ENCODE peak calls at places on chromosomes 3 and 15, in nine cellular contexts. One of them, this sample, is unnamed.

GRCh38 chr3:159761377-159761776 is 227.3 kb upstream of the IL12A start:
- DNase-seq in neuronal stem cell: no peak
- DNase-seq in globus pallidus: peak
- DNase-seq in tibial artery: peak
- DNase-seq in H1: no peak
- DNase-seq in stimulated activated CD4-positive, alpha-beta T cell treated with anti-CD3 and anti-CD28 coated beads, Interleukin-2, amount 100 ng/mL, for 48 hours: no peak
- DNase-seq in activated T-helper 1 cell treated with Interleukin-2 at 50 U/mL for 16 hours: no peak
- DNase-seq in cardiac muscle cell: peak
- DNase-seq in activated T-helper 9 cell treated with anti-CD3 and anti-CD28 coated beads, Interleukin-2, amount 50 U/mL, for 16 hours: no peak
- DNase-seq in this sample: peak

GRCh38 chr15:56869573-56869972 is 48.9 kb upstream of the TCF12 start:
- DNase-seq in cardiac muscle cell: peak
- DNase-seq in neuronal stem cell: no peak
- DNase-seq in activated T-helper 9 cell treated with anti-CD3 and anti-CD28 coated beads, Interleukin-2, amount 50 U/mL, for 16 hours: no peak
- DNase-seq in H1: peak
- DNase-seq in tibial artery: peak
- DNase-seq in activated T-helper 1 cell treated with Interleukin-2 at 50 U/mL for 16 hours: no peak
- DNase-seq in stimulated activated CD4-positive, alpha-beta T cell treated with anti-CD3 and anti-CD28 coated beads, Interleukin-2, amount 100 ng/mL, for 48 hours: peak
- DNase-seq in globus pallidus: peak
- DNase-seq in this sample: no peak

GRCh38 chr3:78913711-78914110 is 854.1 kb downstream of the ROBO1 start:
- DNase-seq in globus pallidus: no peak
- DNase-seq in neuronal stem cell: no peak
- DNase-seq in H1: no peak
- DNase-seq in tibial artery: no peak
- DNase-seq in stimulated activated CD4-positive, alpha-beta T cell treated with anti-CD3 and anti-CD28 coated beads, Interleukin-2, amount 100 ng/mL, for 48 hours: no peak
- DNase-seq in activated T-helper 1 cell treated with Interleukin-2 at 50 U/mL for 16 hours: no peak
- DNase-seq in cardiac muscle cell: no peak
- DNase-seq in activated T-helper 9 cell treated with anti-CD3 and anti-CD28 coated beads, Interleukin-2, amount 50 U/mL, for 16 hours: no peak
- DNase-seq in this sample: no peak

GRCh38 chr15:48358681-48359152 is 27.5 kb downstream of the DUT start:
- DNase-seq in H1: no peak
- DNase-seq in neuronal stem cell: no peak
- DNase-seq in activated T-helper 9 cell treated with anti-CD3 and anti-CD28 coated beads, Interleukin-2, amount 50 U/mL, for 16 hours: no peak
- DNase-seq in tibial artery: no peak
- DNase-seq in activated T-helper 1 cell treated with Interleukin-2 at 50 U/mL for 16 hours: no peak
- DNase-seq in globus pallidus: peak
- DNase-seq in cardiac muscle cell: peak
- DNase-seq in stimulated activated CD4-positive, alpha-beta T cell treated with anti-CD3 and anti-CD28 coated beads, Interleukin-2, amount 100 ng/mL, for 48 hours: no peak
- DNase-seq in this sample: no peak

GRCh38 chr3:196639517-196640500 is at the start of gene NRROS:
- DNase-seq in H1: peak
- DNase-seq in tibial artery: peak
- DNase-seq in neuronal stem cell: peak
- DNase-seq in globus pallidus: peak
- DNase-seq in activated T-helper 9 cell treated with anti-CD3 and anti-CD28 coated beads, Interleukin-2, amount 50 U/mL, for 16 hours: peak
- DNase-seq in stimulated activated CD4-positive, alpha-beta T cell treated with anti-CD3 and anti-CD28 coated beads, Interleukin-2, amount 100 ng/mL, for 48 hours: peak
- DNase-seq in activated T-helper 1 cell treated with Interleukin-2 at 50 U/mL for 16 hours: peak
- DNase-seq in cardiac muscle cell: peak
- DNase-seq in this sample: no peak

GRCh38 chr15:89325039-89325803 is 9.4 kb downstream of the POLG start:
- DNase-seq in H1: no peak
- DNase-seq in globus pallidus: no peak
- DNase-seq in stimulated activated CD4-positive, alpha-beta T cell treated with anti-CD3 and anti-CD28 coated beads, Interleukin-2, amount 100 ng/mL, for 48 hours: no peak
- DNase-seq in cardiac muscle cell: no peak
- DNase-seq in activated T-helper 1 cell treated with Interleukin-2 at 50 U/mL for 16 hours: no peak
- DNase-seq in neuronal stem cell: no peak
- DNase-seq in tibial artery: no peak
- DNase-seq in activated T-helper 9 cell treated with anti-CD3 and anti-CD28 coated beads, Interleukin-2, amount 50 U/mL, for 16 hours: no peak
- DNase-seq in this sample: no peak

GRCh38 chr3:32840086-32840841 is 22.5 kb downstream of the TRIM71 start:
- DNase-seq in stimulated activated CD4-positive, alpha-beta T cell treated with anti-CD3 and anti-CD28 coated beads, Interleukin-2, amount 100 ng/mL, for 48 hours: no peak
- DNase-seq in globus pallidus: no peak
- DNase-seq in tibial artery: no peak
- DNase-seq in activated T-helper 1 cell treated with Interleukin-2 at 50 U/mL for 16 hours: no peak
- DNase-seq in neuronal stem cell: peak
- DNase-seq in activated T-helper 9 cell treated with anti-CD3 and anti-CD28 coated beads, Interleukin-2, amount 50 U/mL, for 16 hours: no peak
- DNase-seq in H1: no peak
- DNase-seq in cardiac muscle cell: no peak
- DNase-seq in this sample: no peak

GRCh38 chr3:142087676-142088075 is 61.7 kb downstream of the TFDP2 start:
- DNase-seq in cardiac muscle cell: peak
- DNase-seq in tibial artery: no peak
- DNase-seq in neuronal stem cell: no peak
- DNase-seq in globus pallidus: no peak
- DNase-seq in activated T-helper 9 cell treated with anti-CD3 and anti-CD28 coated beads, Interleukin-2, amount 50 U/mL, for 16 hours: no peak
- DNase-seq in H1: no peak
- DNase-seq in stimulated activated CD4-positive, alpha-beta T cell treated with anti-CD3 and anti-CD28 coated beads, Interleukin-2, amount 100 ng/mL, for 48 hours: no peak
- DNase-seq in activated T-helper 1 cell treated with Interleukin-2 at 50 U/mL for 16 hours: no peak
- DNase-seq in this sample: no peak

GRCh38 chr3:178709047-178709446 is 172.8 kb downstream of the KCNMB2 start:
- DNase-seq in tibial artery: no peak
- DNase-seq in activated T-helper 1 cell treated with Interleukin-2 at 50 U/mL for 16 hours: no peak
- DNase-seq in activated T-helper 9 cell treated with anti-CD3 and anti-CD28 coated beads, Interleukin-2, amount 50 U/mL, for 16 hours: no peak
- DNase-seq in globus pallidus: no peak
- DNase-seq in neuronal stem cell: no peak
- DNase-seq in cardiac muscle cell: peak
- DNase-seq in stimulated activated CD4-positive, alpha-beta T cell treated with anti-CD3 and anti-CD28 coated beads, Interleukin-2, amount 100 ng/mL, for 48 hours: no peak
- DNase-seq in H1: no peak
- DNase-seq in this sample: peak

GRCh38 chr3:140922634-140923033 is 19.0 kb upstream of the SLC25A36 start:
- DNase-seq in activated T-helper 9 cell treated with anti-CD3 and anti-CD28 coated beads, Interleukin-2, amount 50 U/mL, for 16 hours: no peak
- DNase-seq in H1: no peak
- DNase-seq in activated T-helper 1 cell treated with Interleukin-2 at 50 U/mL for 16 hours: no peak
- DNase-seq in globus pallidus: no peak
- DNase-seq in cardiac muscle cell: peak
- DNase-seq in tibial artery: no peak
- DNase-seq in neuronal stem cell: no peak
- DNase-seq in stimulated activated CD4-positive, alpha-beta T cell treated with anti-CD3 and anti-CD28 coated beads, Interleukin-2, amount 100 ng/mL, for 48 hours: no peak
- DNase-seq in this sample: no peak

GRCh38 chr3:111714305-111714704 is 119.2 kb upstream of the ZBED2 start:
- DNase-seq in cardiac muscle cell: peak
- DNase-seq in activated T-helper 9 cell treated with anti-CD3 and anti-CD28 coated beads, Interleukin-2, amount 50 U/mL, for 16 hours: no peak
- DNase-seq in globus pallidus: no peak
- DNase-seq in stimulated activated CD4-positive, alpha-beta T cell treated with anti-CD3 and anti-CD28 coated beads, Interleukin-2, amount 100 ng/mL, for 48 hours: no peak
- DNase-seq in activated T-helper 1 cell treated with Interleukin-2 at 50 U/mL for 16 hours: no peak
- DNase-seq in tibial artery: no peak
- DNase-seq in H1: no peak
- DNase-seq in neuronal stem cell: no peak
- DNase-seq in this sample: no peak

GRCh38 chr15:71780349-71780976 is 29.9 kb upstream of the NR2E3 start:
- DNase-seq in stimulated activated CD4-positive, alpha-beta T cell treated with anti-CD3 and anti-CD28 coated beads, Interleukin-2, amount 100 ng/mL, for 48 hours: peak
- DNase-seq in tibial artery: peak
- DNase-seq in globus pallidus: peak
- DNase-seq in H1: no peak
- DNase-seq in activated T-helper 9 cell treated with anti-CD3 and anti-CD28 coated beads, Interleukin-2, amount 50 U/mL, for 16 hours: peak
- DNase-seq in neuronal stem cell: peak
- DNase-seq in activated T-helper 1 cell treated with Interleukin-2 at 50 U/mL for 16 hours: no peak
- DNase-seq in cardiac muscle cell: peak
- DNase-seq in this sample: no peak

GRCh38 chr3:19436746-19437145 is 288.4 kb downstream of the KCNH8 start:
- DNase-seq in H1: no peak
- DNase-seq in stimulated activated CD4-positive, alpha-beta T cell treated with anti-CD3 and anti-CD28 coated beads, Interleukin-2, amount 100 ng/mL, for 48 hours: no peak
- DNase-seq in cardiac muscle cell: no peak
- DNase-seq in tibial artery: no peak
- DNase-seq in globus pallidus: no peak
- DNase-seq in activated T-helper 1 cell treated with Interleukin-2 at 50 U/mL for 16 hours: no peak
- DNase-seq in neuronal stem cell: no peak
- DNase-seq in activated T-helper 9 cell treated with anti-CD3 and anti-CD28 coated beads, Interleukin-2, amount 50 U/mL, for 16 hours: no peak
- DNase-seq in this sample: no peak

GRCh38 chr3:111739241-111739952 is 119.7 kb upstream of the PHLDB2 start:
- DNase-seq in cardiac muscle cell: peak
- DNase-seq in activated T-helper 9 cell treated with anti-CD3 and anti-CD28 coated beads, Interleukin-2, amount 50 U/mL, for 16 hours: no peak
- DNase-seq in neuronal stem cell: no peak
- DNase-seq in globus pallidus: no peak
- DNase-seq in stimulated activated CD4-positive, alpha-beta T cell treated with anti-CD3 and anti-CD28 coated beads, Interleukin-2, amount 100 ng/mL, for 48 hours: no peak
- DNase-seq in tibial artery: no peak
- DNase-seq in activated T-helper 1 cell treated with Interleukin-2 at 50 U/mL for 16 hours: no peak
- DNase-seq in H1: no peak
- DNase-seq in this sample: no peak

GRCh38 chr3:67640023-67640660 is 14.3 kb downstream of the SUCLG2 start:
- DNase-seq in globus pallidus: no peak
- DNase-seq in cardiac muscle cell: no peak
- DNase-seq in activated T-helper 1 cell treated with Interleukin-2 at 50 U/mL for 16 hours: no peak
- DNase-seq in tibial artery: no peak
- DNase-seq in H1: no peak
- DNase-seq in stimulated activated CD4-positive, alpha-beta T cell treated with anti-CD3 and anti-CD28 coated beads, Interleukin-2, amount 100 ng/mL, for 48 hours: no peak
- DNase-seq in activated T-helper 9 cell treated with anti-CD3 and anti-CD28 coated beads, Interleukin-2, amount 50 U/mL, for 16 hours: no peak
- DNase-seq in neuronal stem cell: no peak
- DNase-seq in this sample: no peak

GRCh38 chr3:187085933-187086332 is 53.4 kb downstream of the RPL39L start:
- DNase-seq in tibial artery: no peak
- DNase-seq in neuronal stem cell: no peak
- DNase-seq in stimulated activated CD4-positive, alpha-beta T cell treated with anti-CD3 and anti-CD28 coated beads, Interleukin-2, amount 100 ng/mL, for 48 hours: no peak
- DNase-seq in H1: no peak
- DNase-seq in activated T-helper 1 cell treated with Interleukin-2 at 50 U/mL for 16 hours: no peak
- DNase-seq in cardiac muscle cell: no peak
- DNase-seq in activated T-helper 9 cell treated with anti-CD3 and anti-CD28 coated beads, Interleukin-2, amount 50 U/mL, for 16 hours: no peak
- DNase-seq in globus pallidus: no peak
- DNase-seq in this sample: no peak

GRCh38 chr15:87826119-87826730 is 430.3 kb downstream of the NTRK3 start:
- DNase-seq in neuronal stem cell: peak
- DNase-seq in cardiac muscle cell: no peak
- DNase-seq in stimulated activated CD4-positive, alpha-beta T cell treated with anti-CD3 and anti-CD28 coated beads, Interleukin-2, amount 100 ng/mL, for 48 hours: no peak
- DNase-seq in globus pallidus: no peak
- DNase-seq in tibial artery: no peak
- DNase-seq in activated T-helper 1 cell treated with Interleukin-2 at 50 U/mL for 16 hours: no peak
- DNase-seq in H1: peak
- DNase-seq in activated T-helper 9 cell treated with anti-CD3 and anti-CD28 coated beads, Interleukin-2, amount 50 U/mL, for 16 hours: no peak
- DNase-seq in this sample: no peak

GRCh38 chr3:39279745-39280517 is at the start of gene CX3CR1:
- DNase-seq in neuronal stem cell: no peak
- DNase-seq in globus pallidus: peak
- DNase-seq in H1: no peak
- DNase-seq in cardiac muscle cell: no peak
- DNase-seq in stimulated activated CD4-positive, alpha-beta T cell treated with anti-CD3 and anti-CD28 coated beads, Interleukin-2, amount 100 ng/mL, for 48 hours: no peak
- DNase-seq in activated T-helper 1 cell treated with Interleukin-2 at 50 U/mL for 16 hours: no peak
- DNase-seq in tibial artery: no peak
- DNase-seq in activated T-helper 9 cell treated with anti-CD3 and anti-CD28 coated beads, Interleukin-2, amount 50 U/mL, for 16 hours: no peak
- DNase-seq in this sample: no peak

GRCh38 chr3:158539414-158540014 is 31.5 kb upstream of the MLF1 start:
- DNase-seq in H1: no peak
- DNase-seq in globus pallidus: peak
- DNase-seq in stimulated activated CD4-positive, alpha-beta T cell treated with anti-CD3 and anti-CD28 coated beads, Interleukin-2, amount 100 ng/mL, for 48 hours: peak
- DNase-seq in neuronal stem cell: peak
- DNase-seq in tibial artery: no peak
- DNase-seq in activated T-helper 9 cell treated with anti-CD3 and anti-CD28 coated beads, Interleukin-2, amount 50 U/mL, for 16 hours: peak
- DNase-seq in activated T-helper 1 cell treated with Interleukin-2 at 50 U/mL for 16 hours: no peak
- DNase-seq in cardiac muscle cell: peak
- DNase-seq in this sample: peak

GRCh38 chr3:180409883-180410282 is 192.1 kb upstream of the TTC14 start:
- DNase-seq in cardiac muscle cell: no peak
- DNase-seq in stimulated activated CD4-positive, alpha-beta T cell treated with anti-CD3 and anti-CD28 coated beads, Interleukin-2, amount 100 ng/mL, for 48 hours: no peak
- DNase-seq in globus pallidus: no peak
- DNase-seq in neuronal stem cell: no peak
- DNase-seq in activated T-helper 1 cell treated with Interleukin-2 at 50 U/mL for 16 hours: no peak
- DNase-seq in activated T-helper 9 cell treated with anti-CD3 and anti-CD28 coated beads, Interleukin-2, amount 50 U/mL, for 16 hours: no peak
- DNase-seq in tibial artery: no peak
- DNase-seq in H1: no peak
- DNase-seq in this sample: no peak

GRCh38 chr3:56190130-56190529 is 278.1 kb downstream of the ERC2 start:
- DNase-seq in cardiac muscle cell: no peak
- DNase-seq in activated T-helper 1 cell treated with Interleukin-2 at 50 U/mL for 16 hours: no peak
- DNase-seq in tibial artery: no peak
- DNase-seq in stimulated activated CD4-positive, alpha-beta T cell treated with anti-CD3 and anti-CD28 coated beads, Interleukin-2, amount 100 ng/mL, for 48 hours: no peak
- DNase-seq in neuronal stem cell: no peak
- DNase-seq in activated T-helper 9 cell treated with anti-CD3 and anti-CD28 coated beads, Interleukin-2, amount 50 U/mL, for 16 hours: no peak
- DNase-seq in globus pallidus: no peak
- DNase-seq in H1: no peak
- DNase-seq in this sample: no peak

GRCh38 chr3:15164356-15164755 is 41.7 kb upstream of the CAPN7 start:
- DNase-seq in neuronal stem cell: no peak
- DNase-seq in activated T-helper 9 cell treated with anti-CD3 and anti-CD28 coated beads, Interleukin-2, amount 50 U/mL, for 16 hours: no peak
- DNase-seq in H1: no peak
- DNase-seq in globus pallidus: no peak
- DNase-seq in cardiac muscle cell: no peak
- DNase-seq in activated T-helper 1 cell treated with Interleukin-2 at 50 U/mL for 16 hours: no peak
- DNase-seq in stimulated activated CD4-positive, alpha-beta T cell treated with anti-CD3 and anti-CD28 coated beads, Interleukin-2, amount 100 ng/mL, for 48 hours: no peak
- DNase-seq in tibial artery: no peak
- DNase-seq in this sample: no peak

GRCh38 chr3:58609990-58610389 is 32.8 kb upstream of the FAM107A start:
- DNase-seq in stimulated activated CD4-positive, alpha-beta T cell treated with anti-CD3 and anti-CD28 coated beads, Interleukin-2, amount 100 ng/mL, for 48 hours: no peak
- DNase-seq in H1: no peak
- DNase-seq in tibial artery: no peak
- DNase-seq in cardiac muscle cell: no peak
- DNase-seq in globus pallidus: no peak
- DNase-seq in neuronal stem cell: no peak
- DNase-seq in activated T-helper 1 cell treated with Interleukin-2 at 50 U/mL for 16 hours: no peak
- DNase-seq in activated T-helper 9 cell treated with anti-CD3 and anti-CD28 coated beads, Interleukin-2, amount 50 U/mL, for 16 hours: no peak
- DNase-seq in this sample: no peak

GRCh38 chr3:70615286-70615685 is 302.8 kb upstream of the MDFIC2 start:
- DNase-seq in H1: peak
- DNase-seq in cardiac muscle cell: no peak
- DNase-seq in tibial artery: no peak
- DNase-seq in activated T-helper 9 cell treated with anti-CD3 and anti-CD28 coated beads, Interleukin-2, amount 50 U/mL, for 16 hours: no peak
- DNase-seq in stimulated activated CD4-positive, alpha-beta T cell treated with anti-CD3 and anti-CD28 coated beads, Interleukin-2, amount 100 ng/mL, for 48 hours: no peak
- DNase-seq in neuronal stem cell: no peak
- DNase-seq in activated T-helper 1 cell treated with Interleukin-2 at 50 U/mL for 16 hours: no peak
- DNase-seq in globus pallidus: no peak
- DNase-seq in this sample: no peak

GRCh38 chr15:64070965-64071851 is 22.4 kb downstream of the CIAO2A start:
- DNase-seq in stimulated activated CD4-positive, alpha-beta T cell treated with anti-CD3 and anti-CD28 coated beads, Interleukin-2, amount 100 ng/mL, for 48 hours: no peak
- DNase-seq in activated T-helper 1 cell treated with Interleukin-2 at 50 U/mL for 16 hours: no peak
- DNase-seq in cardiac muscle cell: peak
- DNase-seq in H1: no peak
- DNase-seq in activated T-helper 9 cell treated with anti-CD3 and anti-CD28 coated beads, Interleukin-2, amount 50 U/mL, for 16 hours: no peak
- DNase-seq in neuronal stem cell: no peak
- DNase-seq in globus pallidus: peak
- DNase-seq in tibial artery: peak
- DNase-seq in this sample: no peak

GRCh38 chr15:48861813-48862431 is 16.0 kb upstream of the EID1 start:
- DNase-seq in activated T-helper 9 cell treated with anti-CD3 and anti-CD28 coated beads, Interleukin-2, amount 50 U/mL, for 16 hours: no peak
- DNase-seq in neuronal stem cell: peak
- DNase-seq in globus pallidus: peak
- DNase-seq in stimulated activated CD4-positive, alpha-beta T cell treated with anti-CD3 and anti-CD28 coated beads, Interleukin-2, amount 100 ng/mL, for 48 hours: peak
- DNase-seq in tibial artery: no peak
- DNase-seq in activated T-helper 1 cell treated with Interleukin-2 at 50 U/mL for 16 hours: no peak
- DNase-seq in H1: no peak
- DNase-seq in cardiac muscle cell: peak
- DNase-seq in this sample: no peak

GRCh38 chr15:93451265-93451664 is 362.3 kb upstream of the RGMA start:
- DNase-seq in activated T-helper 1 cell treated with Interleukin-2 at 50 U/mL for 16 hours: no peak
- DNase-seq in cardiac muscle cell: no peak
- DNase-seq in tibial artery: peak
- DNase-seq in H1: no peak
- DNase-seq in stimulated activated CD4-positive, alpha-beta T cell treated with anti-CD3 and anti-CD28 coated beads, Interleukin-2, amount 100 ng/mL, for 48 hours: no peak
- DNase-seq in globus pallidus: peak
- DNase-seq in neuronal stem cell: no peak
- DNase-seq in activated T-helper 9 cell treated with anti-CD3 and anti-CD28 coated beads, Interleukin-2, amount 50 U/mL, for 16 hours: no peak
- DNase-seq in this sample: no peak

GRCh38 chr3:14329116-14329830 is 73.1 kb upstream of the SLC6A6 start:
- DNase-seq in globus pallidus: no peak
- DNase-seq in stimulated activated CD4-positive, alpha-beta T cell treated with anti-CD3 and anti-CD28 coated beads, Interleukin-2, amount 100 ng/mL, for 48 hours: no peak
- DNase-seq in tibial artery: no peak
- DNase-seq in activated T-helper 1 cell treated with Interleukin-2 at 50 U/mL for 16 hours: no peak
- DNase-seq in cardiac muscle cell: no peak
- DNase-seq in neuronal stem cell: peak
- DNase-seq in activated T-helper 9 cell treated with anti-CD3 and anti-CD28 coated beads, Interleukin-2, amount 50 U/mL, for 16 hours: no peak
- DNase-seq in H1: no peak
- DNase-seq in this sample: no peak